ENCODE peak calls at places on chromosome 16, in five cellular contexts. U is A549, A is left ventricle myocardium inferior, G is fibroblast of lung, P is cardiac muscle cell. D is an unnamed sample.

GRCh38 chr16:11208916-11209665 is 46.9 kb downstream of the SOCS1 start:
- DNase-seq in U (no peak), A (no peak), G (no peak), P (no peak), D (no peak)

GRCh38 chr16:70253291-70254094 is 1.8 kb upstream of the EXOSC6 start:
- DNase-seq in U (peak; percentile 56), A (no peak), G (peak; percentile 47), P (peak; percentile 51), D (no peak)

GRCh38 chr16:69647020-69647419 is 79.3 kb downstream of the NQO1 start:
- DNase-seq in U (no peak), A (no peak), G (no peak), P (no peak), D (no peak)

GRCh38 chr16:73956592-73957495 is 339.8 kb upstream of the PSMD7 start:
- DNase-seq in U (peak; percentile 37), A (peak; percentile 43), G (peak; percentile 83), P (peak; percentile 70), D (no peak)

GRCh38 chr16:50267151-50267631 is 840 bp downstream of the ADCY7 start:
- DNase-seq in U (no peak), A (no peak), G (no peak), P (no peak), D (no peak)

GRCh38 chr16:57262841-57263584 is 18.0 kb downstream of the ARL2BP start:
- DNase-seq in U (no peak), A (no peak), G (no peak), P (no peak), D (no peak)

GRCh38 chr16:66438536-66438935 is 11.4 kb downstream of the BEAN1 start:
- DNase-seq in U (no peak), A (no peak), G (no peak), P (no peak), D (no peak)

GRCh38 chr16:67183627-67184452 is at the start of gene MATCAP1:
- DNase-seq in U (peak; percentile 99), A (peak; percentile 93), G (peak; percentile 98), P (peak; percentile 99), D (no peak)

GRCh38 chr16:5917436-5917835 is 819.8 kb upstream of the EEF2KMT start:
- DNase-seq in U (no peak), A (no peak), G (no peak), P (no peak), D (no peak)

GRCh38 chr16:84191466-84191865 is 509 bp downstream of the ADAD2 start:
- DNase-seq in U (no peak), A (no peak), G (no peak), P (no peak), D (no peak)

GRCh38 chr16:58614212-58614611 is 15.4 kb downstream of the CNOT1 start:
- DNase-seq in U (no peak), A (no peak), G (peak; percentile 69), P (peak; percentile 62), D (no peak)

GRCh38 chr16:88331989-88332920 is 50.5 kb upstream of the ZNF469 start:
- DNase-seq in U (peak; percentile 95), A (no peak), G (peak; percentile 100), P (peak; percentile 99), D (peak; percentile 80)

GRCh38 chr16:29029168-29029994 is 44.5 kb downstream of the LAT start:
- DNase-seq in U (peak; percentile 25), A (no peak), G (peak; percentile 89), P (peak; percentile 94), D (peak; percentile 76)

GRCh38 chr16:81693047-81693446 is 86.0 kb upstream of the PLCG2 start:
- DNase-seq in U (no peak), A (no peak), G (peak; percentile 41), P (no peak), D (no peak)

GRCh38 chr16:27762441-27762840 is 212.5 kb downstream of the KATNIP start:
- DNase-seq in U (no peak), A (no peak), G (no peak), P (peak; percentile 46), D (no peak)

GRCh38 chr16:48367443-48368049 is 17.7 kb downstream of the SIAH1 start:
- DNase-seq in U (no peak), A (no peak), G (no peak), P (no peak), D (no peak)

GRCh38 chr16:48366165-48367093 is 18.8 kb downstream of the SIAH1 start:
- DNase-seq in U (peak; percentile 69), A (no peak), G (peak; percentile 98), P (peak; percentile 95), D (peak; percentile 58)

GRCh38 chr16:48365030-48365600 is 20.1 kb downstream of the SIAH1 start:
- DNase-seq in U (no peak), A (no peak), G (no peak), P (no peak), D (no peak)

GRCh38 chr16:48369765-48370164 is 15.4 kb downstream of the SIAH1 start:
- DNase-seq in U (no peak), A (no peak), G (no peak), P (no peak), D (no peak)

DNA sequence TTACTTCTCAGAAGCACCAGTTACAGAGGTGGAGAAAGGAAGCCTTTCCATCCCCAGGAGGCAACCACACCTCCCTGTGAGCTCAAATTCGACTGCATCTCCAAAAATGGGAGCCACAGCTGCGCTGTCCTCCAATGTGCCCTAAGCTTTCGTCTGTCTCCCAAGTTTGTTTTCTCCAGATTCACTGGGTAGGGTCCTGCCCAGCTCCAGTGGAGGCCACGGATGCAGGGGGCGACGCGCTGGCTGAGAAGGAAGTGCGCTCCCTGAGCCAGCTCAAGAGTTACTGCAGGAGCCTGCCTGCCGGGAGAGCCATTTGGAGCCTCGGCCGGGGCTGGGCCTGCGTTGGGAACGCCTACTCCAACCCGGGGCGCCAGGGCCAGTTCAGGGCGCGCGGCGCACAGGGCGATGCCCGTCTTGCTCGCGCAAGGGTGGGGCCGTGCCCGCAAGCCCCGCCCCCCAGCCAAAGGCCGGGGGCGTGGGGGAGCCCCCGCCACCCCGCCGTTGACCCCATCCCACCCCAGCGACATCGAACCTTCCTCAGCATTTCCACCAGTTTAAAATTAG is 19.5 kb downstream of the SIAH1 start:
- DNase-seq in U (peak; percentile 71), A (peak; percentile 92), G (peak; percentile 90), P (peak; percentile 92), D (no peak)
- TF ChIP-seq CTCF in U (no peak), A (peak; percentile 18), G (no peak), P (peak; percentile 16), D (peak; percentile 17)

GRCh38 chr16:19264123-19264673 is 21.3 kb upstream of the CLEC19A start:
- DNase-seq in U (no peak), A (no peak), G (no peak), P (no peak), D (no peak)
- H3K4me3 ChIP-seq in U (no peak overlapping the region), A (no peak overlapping the region), G (no peak overlapping the region), P (no peak overlapping the region), D (no peak overlapping the region)

GRCh38 chr16:55809386-55809785 is 23.5 kb downstream of the CES1 start:
- DNase-seq in U (no peak), A (no peak), G (no peak), P (no peak), D (no peak)
- TF ChIP-seq CTCF in U (no peak), A (no peak), G (no peak), P (no peak), D (no peak)

GRCh38 chr16:85253127-85253941 is 141.1 kb upstream of the CIBAR2 start:
- DNase-seq in U (peak; percentile 85), A (peak; percentile 50), G (no peak), P (peak; percentile 46), D (no peak)

GRCh38 chr16:85252014-85252413 is 139.7 kb upstream of the CIBAR2 start:
- DNase-seq in U (no peak), A (no peak), G (no peak), P (no peak), D (no peak)

GRCh38 chr16:85254051-85254450 is 141.8 kb upstream of the CIBAR2 start:
- DNase-seq in U (no peak), A (no peak), G (no peak), P (no peak), D (no peak)

GRCh38 chr16:85251225-85251760 is 139.0 kb upstream of the CIBAR2 start:
- DNase-seq in U (no peak), A (no peak), G (no peak), P (no peak), D (no peak)

GRCh38 chr16:85252461-85252860 is 140.2 kb upstream of the CIBAR2 start:
- DNase-seq in U (no peak), A (no peak), G (no peak), P (no peak), D (no peak)
- H3K4me3 ChIP-seq in U (no peak overlapping the region), A (no peak overlapping the region), G (no peak overlapping the region), P (no peak overlapping the region), D (no peak overlapping the region)

GRCh38 chr16:2842340-2843000 is 12.4 kb downstream of the ZG16B start:
- DNase-seq in U (no peak), A (peak; percentile 30), G (peak; percentile 62), P (peak; percentile 54), D (no peak)
- TF ChIP-seq CTCF in U (peak; percentile 39), A (peak; percentile 57), G (peak; percentile 45), P (peak; percentile 47), D (peak; percentile 67)

GRCh38 chr16:79767597-79768280 is 167.2 kb upstream of the MAF start:
- DNase-seq in U (no peak), A (no peak), G (peak; percentile 64), P (peak; percentile 51), D (no peak)
- H3K4me3 ChIP-seq in U (no peak overlapping the region), A (peak overlapping the region; percentile 55), G (peak overlapping the region; percentile 30), P (no peak overlapping the region), D (peak overlapping the region; percentile 34)

GRCh38 chr16:82835487-82836160 is 208.9 kb downstream of the CDH13 start:
- DNase-seq in U (no peak), A (no peak), G (no peak), P (no peak), D (no peak)

GRCh38 chr16:82832861-82833260 is 206.1 kb downstream of the CDH13 start:
- DNase-seq in U (no peak), A (no peak), G (peak; percentile 38), P (peak; percentile 22), D (no peak)

GRCh38 chr16:82830944-82831343 is 204.2 kb downstream of the CDH13 start:
- DNase-seq in U (no peak), A (no peak), G (no peak), P (no peak), D (no peak)

GRCh38 chr16:82834156-82834758 is 207.5 kb downstream of the CDH13 start:
- DNase-seq in U (no peak), A (no peak), G (no peak), P (peak; percentile 40), D (no peak)
- TF ChIP-seq CTCF in U (no peak), A (no peak), G (no peak), P (peak; percentile 17), D (no peak)

DNA sequence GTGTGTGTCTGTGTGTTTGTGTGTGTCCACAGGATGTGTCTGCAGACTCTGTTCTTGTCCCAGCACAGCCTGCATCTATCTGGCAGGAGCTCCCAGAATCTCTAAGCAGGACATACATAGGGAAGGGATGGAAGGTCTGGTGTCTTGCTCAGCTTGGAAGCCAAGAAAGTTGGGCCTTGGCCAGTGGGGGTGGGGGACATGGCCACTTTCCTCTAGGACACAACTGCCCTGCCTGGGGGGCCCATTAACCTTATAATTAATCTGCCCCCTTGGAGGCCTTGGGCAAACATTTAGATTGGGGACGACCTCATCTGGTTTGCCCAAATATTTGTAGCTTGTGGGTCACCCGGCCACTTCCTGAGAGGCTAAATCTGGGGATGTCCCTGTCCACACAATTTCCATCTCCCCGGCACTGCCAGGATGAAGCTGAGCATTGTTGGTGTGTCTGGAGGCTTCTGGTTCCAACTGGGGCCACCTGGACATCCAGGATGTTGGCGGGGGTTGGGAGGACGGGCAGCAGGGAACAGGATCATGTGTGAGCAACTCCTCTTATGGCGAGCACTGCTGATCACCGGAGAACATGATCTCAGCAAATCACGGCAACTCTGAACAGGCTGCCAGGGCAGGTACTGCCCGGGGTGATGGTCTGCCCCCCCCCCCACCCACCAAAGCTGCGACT is 17.2 kb upstream of the FOXF1 start:
- DNase-seq in U (no peak), A (no peak), G (no peak), P (no peak), D (no peak)
- H3K4me3 ChIP-seq in U (no peak overlapping the region), A (no peak overlapping the region), G (no peak overlapping the region), P (no peak overlapping the region), D (no peak overlapping the region)

D was measured in epithelial cell of proximal tubule.